ENCODE peak calls at places on chromosomes 6 and 20, in ten cellular contexts. One of them, this sample, is unnamed.

GRCh38 chr6:18528084-18528743 is 141.1 kb downstream of the RNF144B start:
- DNase-seq in GM13976: no peak
- DNase-seq in tibial artery: no peak
- DNase-seq in lower leg skin: no peak
- DNase-seq in PC-3: peak
- DNase-seq in pancreas: no peak
- DNase-seq in CD14-positive monocyte: no peak
- DNase-seq in IMR-90: peak
- DNase-seq in WTC11: no peak
- DNase-seq in cardiac fibroblast: peak
- DNase-seq in this sample: no peak

GRCh38 chr6:140923048-140923447 is 1209.7 kb upstream of the GJE1 start:
- DNase-seq in IMR-90: no peak
- DNase-seq in lower leg skin: no peak
- DNase-seq in CD14-positive monocyte: no peak
- DNase-seq in pancreas: no peak
- DNase-seq in PC-3: no peak
- DNase-seq in GM13976: no peak
- DNase-seq in tibial artery: no peak
- DNase-seq in cardiac fibroblast: peak
- DNase-seq in WTC11: no peak
- DNase-seq in this sample: no peak

GRCh38 chr6:45922728-45923351 is 92.8 kb downstream of the CLIC5 start:
- DNase-seq in CD14-positive monocyte: peak
- DNase-seq in PC-3: peak
- DNase-seq in cardiac fibroblast: peak
- DNase-seq in pancreas: no peak
- DNase-seq in GM13976: peak
- DNase-seq in WTC11: peak
- DNase-seq in IMR-90: peak
- DNase-seq in tibial artery: peak
- DNase-seq in lower leg skin: peak
- DNase-seq in this sample: peak

GRCh38 chr6:53230775-53231467 is 82.3 kb upstream of the GCM1 start:
- DNase-seq in WTC11: no peak
- DNase-seq in cardiac fibroblast: no peak
- DNase-seq in GM13976: no peak
- DNase-seq in CD14-positive monocyte: no peak
- DNase-seq in lower leg skin: no peak
- DNase-seq in PC-3: no peak
- DNase-seq in tibial artery: no peak
- DNase-seq in IMR-90: no peak
- DNase-seq in pancreas: no peak
- DNase-seq in this sample: no peak

GRCh38 chr20:6704132-6704861 is 63.2 kb upstream of the BMP2 start:
- DNase-seq in tibial artery: no peak
- DNase-seq in CD14-positive monocyte: no peak
- DNase-seq in IMR-90: peak
- DNase-seq in WTC11: no peak
- DNase-seq in cardiac fibroblast: peak
- DNase-seq in PC-3: peak
- DNase-seq in GM13976: no peak
- DNase-seq in pancreas: no peak
- DNase-seq in lower leg skin: no peak
- DNase-seq in this sample: no peak

GRCh38 chr6:117456998-117457397 is 25.5 kb upstream of the DCBLD1 start:
- DNase-seq in IMR-90: no peak
- DNase-seq in pancreas: no peak
- DNase-seq in WTC11: no peak
- DNase-seq in GM13976: no peak
- DNase-seq in CD14-positive monocyte: no peak
- DNase-seq in PC-3: no peak
- DNase-seq in tibial artery: no peak
- DNase-seq in cardiac fibroblast: no peak
- DNase-seq in lower leg skin: no peak
- DNase-seq in this sample: no peak

GRCh38 chr6:104595315-104595820 is 264.4 kb downstream of the HACE1 start:
- DNase-seq in GM13976: no peak
- DNase-seq in lower leg skin: no peak
- DNase-seq in WTC11: no peak
- DNase-seq in PC-3: no peak
- DNase-seq in tibial artery: no peak
- DNase-seq in CD14-positive monocyte: no peak
- DNase-seq in cardiac fibroblast: no peak
- DNase-seq in IMR-90: no peak
- DNase-seq in pancreas: no peak
- DNase-seq in this sample: no peak

GRCh38 chr6:73704260-73704659 is 8.3 kb downstream of the CD109 start:
- DNase-seq in lower leg skin: peak
- DNase-seq in WTC11: no peak
- DNase-seq in GM13976: no peak
- DNase-seq in pancreas: no peak
- DNase-seq in PC-3: peak
- DNase-seq in cardiac fibroblast: peak
- DNase-seq in CD14-positive monocyte: no peak
- DNase-seq in tibial artery: no peak
- DNase-seq in IMR-90: peak
- DNase-seq in this sample: no peak

GRCh38 chr6:167153523-167153959 is 4.2 kb downstream of the GPR31 start:
- DNase-seq in cardiac fibroblast: peak
- DNase-seq in pancreas: no peak
- DNase-seq in PC-3: peak
- DNase-seq in WTC11: no peak
- DNase-seq in IMR-90: peak
- DNase-seq in tibial artery: no peak
- DNase-seq in CD14-positive monocyte: peak
- DNase-seq in lower leg skin: no peak
- DNase-seq in GM13976: peak
- DNase-seq in this sample: no peak

DNA sequence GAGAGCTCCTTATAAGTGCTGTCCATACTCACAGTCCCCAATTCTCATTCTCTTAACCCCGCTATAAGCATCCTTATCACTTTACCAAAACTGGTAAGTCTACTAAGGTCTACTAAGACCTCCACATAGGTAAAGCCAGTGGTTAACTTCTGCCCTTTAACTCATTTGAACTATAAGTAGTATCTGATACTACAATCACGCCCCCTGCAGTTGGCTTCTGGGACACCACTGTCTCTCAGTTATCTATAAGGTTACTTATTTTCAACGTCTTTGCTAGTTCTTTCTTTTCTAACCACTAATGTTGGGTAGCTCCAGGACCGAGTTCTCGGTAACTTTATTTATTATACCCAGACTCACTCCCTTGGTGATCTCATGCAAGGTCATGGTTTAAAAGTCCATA is 142.6 kb downstream of the ARHGAP18 start:
- DNase-seq in CD14-positive monocyte: no peak
- DNase-seq in tibial artery: peak
- DNase-seq in pancreas: no peak
- DNase-seq in lower leg skin: no peak
- DNase-seq in PC-3: peak
- DNase-seq in GM13976: peak
- DNase-seq in IMR-90: no peak
- DNase-seq in cardiac fibroblast: peak
- DNase-seq in WTC11: peak
- DNase-seq in this sample: no peak
- TF ChIP-seq CTCF in CD14-positive monocyte: peak
- TF ChIP-seq CTCF in tibial artery: no peak
- TF ChIP-seq CTCF in pancreas: no peak
- TF ChIP-seq CTCF in lower leg skin: no peak
- TF ChIP-seq CTCF in PC-3: peak
- TF ChIP-seq CTCF in GM13976: peak
- TF ChIP-seq CTCF in IMR-90: peak
- TF ChIP-seq CTCF in cardiac fibroblast: peak
- TF ChIP-seq CTCF in WTC11: peak
- TF ChIP-seq CTCF in this sample: no peak

GRCh38 chr20:23105193-23105592 is 19.1 kb upstream of the CD93 start:
- DNase-seq in cardiac fibroblast: no peak
- DNase-seq in lower leg skin: no peak
- DNase-seq in pancreas: no peak
- DNase-seq in IMR-90: no peak
- DNase-seq in tibial artery: no peak
- DNase-seq in GM13976: no peak
- DNase-seq in WTC11: no peak
- DNase-seq in CD14-positive monocyte: no peak
- DNase-seq in PC-3: no peak
- DNase-seq in this sample: no peak

GRCh38 chr20:23103284-23104018 is 17.3 kb upstream of the CD93 start:
- DNase-seq in PC-3: no peak
- DNase-seq in IMR-90: no peak
- DNase-seq in GM13976: no peak
- DNase-seq in WTC11: no peak
- DNase-seq in pancreas: peak
- DNase-seq in cardiac fibroblast: peak
- DNase-seq in tibial artery: no peak
- DNase-seq in CD14-positive monocyte: no peak
- DNase-seq in lower leg skin: no peak
- DNase-seq in this sample: no peak

GRCh38 chr20:23101696-23102095 is 15.6 kb upstream of the CD93 start:
- DNase-seq in WTC11: no peak
- DNase-seq in cardiac fibroblast: no peak
- DNase-seq in CD14-positive monocyte: no peak
- DNase-seq in lower leg skin: no peak
- DNase-seq in IMR-90: no peak
- DNase-seq in GM13976: no peak
- DNase-seq in pancreas: peak
- DNase-seq in PC-3: no peak
- DNase-seq in tibial artery: no peak
- DNase-seq in this sample: no peak

GRCh38 chr20:23108871-23109270 is 22.7 kb upstream of the CD93 start:
- DNase-seq in PC-3: no peak
- DNase-seq in CD14-positive monocyte: no peak
- DNase-seq in tibial artery: no peak
- DNase-seq in cardiac fibroblast: no peak
- DNase-seq in pancreas: no peak
- DNase-seq in WTC11: no peak
- DNase-seq in GM13976: no peak
- DNase-seq in IMR-90: no peak
- DNase-seq in lower leg skin: no peak
- DNase-seq in this sample: no peak

GRCh38 chr20:23106271-23106851 is 20.2 kb upstream of the CD93 start:
- DNase-seq in CD14-positive monocyte: peak
- DNase-seq in WTC11: no peak
- DNase-seq in cardiac fibroblast: peak
- DNase-seq in GM13976: no peak
- DNase-seq in PC-3: peak
- DNase-seq in tibial artery: peak
- DNase-seq in IMR-90: peak
- DNase-seq in lower leg skin: no peak
- DNase-seq in pancreas: no peak
- DNase-seq in this sample: no peak
- TF ChIP-seq CTCF in CD14-positive monocyte: peak
- TF ChIP-seq CTCF in WTC11: no peak
- TF ChIP-seq CTCF in cardiac fibroblast: peak
- TF ChIP-seq CTCF in GM13976: no peak
- TF ChIP-seq CTCF in PC-3: no peak
- TF ChIP-seq CTCF in tibial artery: peak
- TF ChIP-seq CTCF in IMR-90: no peak
- TF ChIP-seq CTCF in lower leg skin: no peak
- TF ChIP-seq CTCF in pancreas: no peak
- TF ChIP-seq CTCF in this sample: no peak

DNA sequence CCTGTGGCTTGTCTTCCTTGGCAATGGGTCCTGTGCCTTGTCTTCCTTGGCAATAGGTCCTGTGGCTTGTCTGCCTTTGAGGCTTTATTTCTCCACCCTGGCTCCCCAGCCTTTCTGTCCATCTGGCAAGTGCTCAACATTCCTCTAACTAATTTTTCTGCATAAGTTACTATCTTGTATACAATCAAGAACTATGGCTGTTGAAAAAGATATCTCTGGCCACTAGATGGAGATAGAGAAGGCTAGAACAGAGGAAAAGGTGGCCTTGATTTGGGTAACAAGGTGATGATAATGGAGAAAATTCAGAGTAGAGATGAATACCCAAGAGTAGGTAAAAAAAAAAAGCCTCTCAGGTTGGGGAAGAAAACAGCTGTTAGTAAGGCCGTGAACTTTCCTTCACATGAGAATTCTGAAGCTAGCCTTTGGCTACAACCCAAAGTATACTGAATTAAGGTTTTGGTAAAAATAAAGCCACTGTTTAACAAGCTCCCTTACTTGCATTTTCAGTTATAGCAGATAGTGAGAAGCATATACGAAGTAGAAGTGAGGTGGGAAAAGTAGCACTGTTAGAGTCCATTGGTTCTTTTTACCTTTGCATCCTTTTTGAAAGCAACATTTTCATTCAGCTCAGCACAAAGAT is 505.0 kb downstream of the DOK5 start:
- DNase-seq in IMR-90: no peak
- DNase-seq in tibial artery: no peak
- DNase-seq in WTC11: no peak
- DNase-seq in GM13976: no peak
- DNase-seq in cardiac fibroblast: no peak
- DNase-seq in CD14-positive monocyte: no peak
- DNase-seq in pancreas: no peak
- DNase-seq in PC-3: peak
- DNase-seq in lower leg skin: no peak
- DNase-seq in this sample: no peak
- TF ChIP-seq CTCF in IMR-90: no peak
- TF ChIP-seq CTCF in tibial artery: peak
- TF ChIP-seq CTCF in WTC11: no peak
- TF ChIP-seq CTCF in GM13976: no peak
- TF ChIP-seq CTCF in cardiac fibroblast: no peak
- TF ChIP-seq CTCF in CD14-positive monocyte: no peak
- TF ChIP-seq CTCF in pancreas: no peak
- TF ChIP-seq CTCF in PC-3: peak
- TF ChIP-seq CTCF in lower leg skin: no peak
- TF ChIP-seq CTCF in this sample: no peak

DNA sequence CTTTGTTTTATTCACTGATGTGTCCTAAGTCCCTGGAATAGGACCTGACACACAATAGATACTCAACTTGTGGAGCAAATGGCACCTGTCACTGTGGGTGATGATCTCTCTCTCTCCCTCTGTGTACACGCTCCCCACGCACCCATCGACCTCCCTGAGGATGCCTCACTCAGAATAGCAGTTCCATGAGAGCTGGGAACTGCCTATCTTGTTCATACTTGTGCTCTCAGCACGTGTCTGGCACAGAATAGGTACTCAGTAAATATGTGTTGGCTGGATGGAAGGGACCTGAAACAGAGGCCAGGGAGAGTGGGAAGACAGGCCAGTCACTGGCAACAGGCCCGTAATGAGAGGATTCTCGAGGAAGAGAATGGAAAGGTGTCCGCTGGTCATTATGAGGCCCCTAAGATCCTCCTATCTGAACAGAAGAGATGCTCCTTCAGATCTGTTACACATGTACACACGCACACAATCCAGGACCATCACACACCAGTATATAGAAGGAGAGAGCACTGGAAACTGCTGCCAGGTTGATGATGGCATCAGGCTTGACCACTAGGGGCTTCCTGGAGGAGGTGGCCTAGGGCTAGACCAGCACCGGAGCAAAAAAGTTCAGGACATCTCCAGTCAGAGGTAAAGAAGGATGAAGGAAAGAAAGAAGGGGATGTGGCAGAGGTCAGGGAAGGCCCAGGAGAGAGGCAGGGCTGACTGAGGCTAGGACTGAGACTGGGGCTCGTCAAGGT is 30.9 kb downstream of the VEGFA start:
- DNase-seq in PC-3: no peak
- DNase-seq in CD14-positive monocyte: no peak
- DNase-seq in GM13976: no peak
- DNase-seq in lower leg skin: no peak
- DNase-seq in pancreas: no peak
- DNase-seq in tibial artery: no peak
- DNase-seq in WTC11: no peak
- DNase-seq in IMR-90: no peak
- DNase-seq in cardiac fibroblast: no peak
- DNase-seq in this sample: no peak
- TF ChIP-seq CTCF in PC-3: no peak
- TF ChIP-seq CTCF in CD14-positive monocyte: peak
- TF ChIP-seq CTCF in GM13976: no peak
- TF ChIP-seq CTCF in lower leg skin: no peak
- TF ChIP-seq CTCF in pancreas: no peak
- TF ChIP-seq CTCF in tibial artery: no peak
- TF ChIP-seq CTCF in WTC11: no peak
- TF ChIP-seq CTCF in IMR-90: no peak
- TF ChIP-seq CTCF in cardiac fibroblast: peak
- TF ChIP-seq CTCF in this sample: no peak